ENCODE peak calls at places on chromosomes 2 and 18, in seven cellular contexts. J is mesothelial cell of epicardium; O is effector memory CD8-positive, alpha-beta T cell; G is pancreas; F is NCI-H2029; I is head of caudate nucleus; A is HFFc6. K is an unnamed sample.

GRCh38 chr2:124558277-124558676 is 533.2 kb downstream of the CNTNAP5 start:
- DNase-seq in J (no peak), O (no peak), G (no peak), F (no peak), I (no peak), A (no peak), K (no peak)

GRCh38 chr18:21599585-21600525 is 649 bp downstream of the ESCO1 start:
- DNase-seq in J (peak; percentile 71), O (peak; percentile 55), G (peak; percentile 89), F (peak; percentile 48), I (peak; percentile 27), A (no peak), K (no peak)

GRCh38 chr2:221836091-221836490 is 264.0 kb upstream of the EPHA4 start:
- DNase-seq in J (no peak), O (no peak), G (no peak), F (no peak), I (no peak), A (no peak), K (no peak)

GRCh38 chr2:61853848-61854434 is at the start of gene FAM161A:
- DNase-seq in J (peak; percentile 87), O (peak; percentile 67), G (peak; percentile 92), F (peak; percentile 41), I (peak; percentile 86), A (peak; percentile 54), K (peak; percentile 56)

GRCh38 chr18:34659579-34660517 is 50.2 kb upstream of the DTNA start:
- DNase-seq in J (no peak), O (no peak), G (peak; percentile 85), F (peak; percentile 85), I (peak; percentile 66), A (peak; percentile 97), K (peak; percentile 83)

GRCh38 chr18:8771930-8772329 is 66.6 kb downstream of the MTCL1 start:
- DNase-seq in J (no peak), O (no peak), G (peak; percentile 77), F (peak; percentile 1), I (no peak), A (no peak), K (no peak)

GRCh38 chr2:223027442-223027841 is 24.5 kb upstream of the KCNE4 start:
- DNase-seq in J (no peak), O (no peak), G (no peak), F (peak; percentile 3), I (no peak), A (peak; percentile 63), K (no peak)

GRCh38 chr2:14642499-14642898 is 10.0 kb downstream of the LRATD1 start:
- DNase-seq in J (no peak), O (no peak), G (no peak), F (no peak), I (no peak), A (no peak), K (no peak)

K was measured in thoracic aorta.